ENCODE peak calls at places on chromosomes 1 and 21, in ten cellular contexts. S is activated naive CD8-positive, alpha-beta T cell treated with anti-CD3 and anti-CD28 coated beads for 36 hours; W is CMK; M is thyroid gland; G is NCI-H1694 treated with DMSO at 0.1 percent for 48 hours; J is CD4-positive, alpha-beta T cell; B is T47D; Q is adipocyte; U is ACHN; O is nephron progenitor cell. R is an unnamed sample.
A peak's percentile ranks its signal among the peaks of the same experiment; 100 is the strongest.

GRCh38 chr1:6998267-6998666 is 213.0 kb downstream of the CAMTA1 start:
- DNase-seq in S (no peak), W (no peak), M (no peak), G (no peak), J (no peak), B (peak; percentile 69), Q (no peak), U (no peak), O (no peak), R (no peak)

GRCh38 chr1:231930257-231930947 is 303.8 kb downstream of the DISC1 start:
- DNase-seq in S (no peak), W (no peak), M (no peak), G (peak; percentile 46), J (no peak), B (no peak), Q (no peak), U (no peak), O (no peak), R (no peak)

GRCh38 chr21:45887788-45888187 is 93.8 kb upstream of the COL6A1 start:
- DNase-seq in S (no peak), W (no peak), M (no peak), G (no peak), J (no peak), B (no peak), Q (no peak), U (no peak), O (no peak), R (peak; percentile 46)

GRCh38 chr1:61448934-61449368 is 276.0 kb downstream of the TM2D1 start:
- DNase-seq in S (no peak), W (no peak), M (peak; percentile 30), G (no peak), J (no peak), B (no peak), Q (no peak), U (no peak), O (no peak), R (no peak)

GRCh38 chr1:206518743-206519142 is 11.4 kb downstream of the RASSF5 start:
- DNase-seq in S (no peak), W (no peak), M (no peak), G (no peak), J (no peak), B (no peak), Q (no peak), U (no peak), O (no peak), R (no peak)

GRCh38 chr1:209341689-209342420 is 241.7 kb upstream of the CAMK1G start:
- DNase-seq in S (no peak), W (no peak), M (no peak), G (no peak), J (no peak), B (no peak), Q (no peak), U (no peak), O (no peak), R (no peak)

GRCh38 chr1:46675549-46676314 is 4.1 kb downstream of the TEX38 start:
- DNase-seq in S (no peak), W (no peak), M (no peak), G (no peak), J (no peak), B (no peak), Q (no peak), U (no peak), O (no peak), R (no peak)

GRCh38 chr1:199687321-199687720 is 340.2 kb upstream of the NR5A2 start:
- DNase-seq in S (no peak), W (no peak), M (no peak), G (no peak), J (no peak), B (no peak), Q (no peak), U (no peak), O (no peak), R (no peak)

GRCh38 chr1:19460535-19461351 is 24.6 kb downstream of the CAPZB start:
- DNase-seq in S (no peak), W (no peak), M (no peak), G (no peak), J (no peak), B (no peak), Q (no peak), U (no peak), O (no peak), R (no peak)

GRCh38 chr21:37281993-37282392 is 14.9 kb upstream of the VPS26C start:
- DNase-seq in S (no peak), W (peak; percentile 31), M (no peak), G (no peak), J (no peak), B (no peak), Q (no peak), U (no peak), O (no peak), R (no peak)

GRCh38 chr1:167515461-167515860 is 2.9 kb downstream of the CD247 start:
- DNase-seq in S (no peak), W (no peak), M (no peak), G (no peak), J (no peak), B (no peak), Q (no peak), U (no peak), O (no peak), R (no peak)

GRCh38 chr21:37230632-37231246 is 36.4 kb downstream of the VPS26C start:
- DNase-seq in S (no peak), W (no peak), M (no peak), G (no peak), J (no peak), B (no peak), Q (no peak), U (no peak), O (no peak), R (no peak)

GRCh38 chr21:34835526-34835925 is 166.7 kb downstream of the CLIC6 start:
- DNase-seq in S (no peak), W (no peak), M (no peak), G (no peak), J (no peak), B (no peak), Q (peak; percentile 95), U (no peak), O (no peak), R (no peak)

GRCh38 chr1:177948336-177948972 is 21.4 kb downstream of the SEC16B start:
- DNase-seq in S (peak; percentile 14), W (no peak), M (peak; percentile 64), G (peak; percentile 74), J (no peak), B (peak; percentile 44), Q (peak; percentile 89), U (peak; percentile 77), O (peak; percentile 63), R (no peak)